ENCODE peak calls at places on chromosomes 4 and X, in four cellular contexts. G, S, N and O are unnamed samples. For H3K27me3, the result is how much of the 10 kb centered on the place peaks cover.

GRCh38 chr4:100988876-100989275 is 358.4 kb downstream of the PPP3CA start:
- DNase-seq in G (no peak), S (no peak), N (no peak), O (no peak)

GRCh38 chr4:56958111-56958517 is 19.3 kb downstream of the NOA1 start:
- DNase-seq in G (no peak), S (peak), N (no peak), O (peak)

GRCh38 chr4:78618426-78618825 is 66.9 kb downstream of the ANXA3 start:
- DNase-seq in S (no peak), G (no peak), N (no peak), O (no peak)

GRCh38 chr4:77800077-77800476 is 19.1 kb downstream of the CNOT6L start:
- DNase-seq in N (no peak), G (no peak), S (no peak), O (no peak)

GRCh38 chr4:7598939-7599790 is 164.4 kb upstream of the PSAPL1 start:
- DNase-seq in G (no peak), N (no peak), S (no peak), O (no peak)

GRCh38 chrX:153969904-153970397 is 1.7 kb downstream of the HCFC1 start:
- DNase-seq in N (peak), S (no peak), G (no peak), O (no peak)

GRCh38 chr4:77745792-77746191 is 73.4 kb downstream of the CNOT6L start:
- DNase-seq in G (no peak), N (no peak), S (no peak), O (no peak)

GRCh38 chr4:89765966-89766365 is 71.0 kb downstream of the SNCA start:
- DNase-seq in G (no peak), N (no peak), S (no peak), O (no peak)

GRCh38 chr4:85842540-85842939 is 367.6 kb downstream of the ARHGAP24 start:
- DNase-seq in N (no peak), G (no peak), S (peak), O (no peak)

GRCh38 chr4:123353656-123354055 is 42.9 kb upstream of the SPRY1 start:
- DNase-seq in S (no peak), G (no peak), N (no peak), O (no peak)

GRCh38 chr4:55312491-55313101 is 33.4 kb upstream of the SRD5A3 start:
- DNase-seq in G (peak), N (no peak), S (peak), O (no peak)

GRCh38 chrX:2401201-2401589 is 99.6 kb downstream of the DHRSX start:
- DNase-seq in N (no peak), G (no peak), S (no peak), O (no peak)

GRCh38 chr4:142846105-142846728 is at the start of gene INPP4B:
- DNase-seq in S (peak), G (peak), N (peak), O (peak)

GRCh38 chr4:4750187-4750586 is 109.3 kb upstream of the MSX1 start:
- DNase-seq in G (no peak), N (no peak), S (no peak), O (no peak)

GRCh38 chrX:24646745-24647182 is 383 bp downstream of the PCYT1B start:
- DNase-seq in G (no peak), N (no peak), S (no peak), O (no peak)

GRCh38 chr4:128159967-128160366 is 98.9 kb downstream of the LARP1B start:
- DNase-seq in N (no peak), S (no peak), G (no peak), O (no peak)

GRCh38 chr4:40086421-40086820 is 29.8 kb downstream of the N4BP2 start:
- DNase-seq in S (no peak), G (no peak), N (no peak), O (no peak)

GRCh38 chr4:129140521-129140920 is 44.6 kb downstream of the C4orf33 start:
- DNase-seq in S (no peak), N (no peak), G (no peak), O (no peak)

GRCh38 chr4:83865417-83866150 is 329.7 kb downstream of the GPAT3 start:
- DNase-seq in S (no peak), N (no peak), G (peak), O (no peak)

GRCh38 chr4:184267673-184268573 is 50.2 kb upstream of the ENPP6 start:
- DNase-seq in S (peak), N (peak), G (peak), O (no peak)

GRCh38 chr4:95087657-95088455 is 330.1 kb downstream of the BMPR1B start:
- DNase-seq in G (no peak), N (no peak), S (no peak), O (no peak)

GRCh38 chr4:178086324-178086723 is 644.1 kb upstream of the AGA start:
- DNase-seq in N (no peak), G (peak), S (no peak), O (no peak)

GRCh38 chr4:147006229-147006628 is 60.6 kb upstream of the TTC29 start:
- DNase-seq in G (no peak), N (no peak), S (no peak), O (no peak)

GRCh38 chrX:24513416-24513815 is 48.3 kb downstream of the PDK3 start:
- DNase-seq in G (no peak), S (no peak), N (no peak), O (no peak)

GRCh38 chrX:48613502-48614160 is 16.3 kb downstream of the WDR13 start:
- DNase-seq in S (no peak), N (no peak), G (no peak), O (no peak)

GRCh38 chrX:12349201-12349600 is 210.9 kb downstream of the FRMPD4 start:
- DNase-seq in G (peak), N (no peak), S (no peak), O (no peak)

GRCh38 chrX:5242091-5242790 is 986.4 kb downstream of the NLGN4X start:
- DNase-seq in N (no peak), G (peak), S (no peak), O (no peak)

GRCh38 chrX:131060147-131060546 is 2.0 kb downstream of the ARHGAP36 start:
- DNase-seq in G (no peak), S (no peak), N (no peak), O (no peak)

GRCh38 chr4:65195666-65196065 is 474.6 kb downstream of the EPHA5 start:
- DNase-seq in G (no peak), S (no peak), N (no peak), O (no peak)

GRCh38 chr4:185868983-185869938 is 57.3 kb upstream of the SORBS2 start:
- DNase-seq in G (no peak), S (no peak), N (no peak), O (no peak)

GRCh38 chrX:123964155-123964554 is 2.6 kb downstream of the STAG2 start:
- DNase-seq in G (peak), S (no peak), N (no peak), O (no peak)

GRCh38 chr4:17613761-17614415 is 553 bp upstream of the MED28 start:
- DNase-seq in G (no peak), S (no peak), N (peak), O (no peak)

GRCh38 chrX:22950278-22951266 is 49.2 kb upstream of the DDX53 start:
- DNase-seq in N (no peak), S (peak), G (no peak), O (peak)

GRCh38 chr4:110633358-110634319 is 10.8 kb upstream of the PITX2 start:
- DNase-seq in N (no peak), G (peak), S (no peak), O (no peak)
- H3K27me3 ChIP-seq in N (half or more), G (under half), S (half or more), O (half or more)

DNA sequence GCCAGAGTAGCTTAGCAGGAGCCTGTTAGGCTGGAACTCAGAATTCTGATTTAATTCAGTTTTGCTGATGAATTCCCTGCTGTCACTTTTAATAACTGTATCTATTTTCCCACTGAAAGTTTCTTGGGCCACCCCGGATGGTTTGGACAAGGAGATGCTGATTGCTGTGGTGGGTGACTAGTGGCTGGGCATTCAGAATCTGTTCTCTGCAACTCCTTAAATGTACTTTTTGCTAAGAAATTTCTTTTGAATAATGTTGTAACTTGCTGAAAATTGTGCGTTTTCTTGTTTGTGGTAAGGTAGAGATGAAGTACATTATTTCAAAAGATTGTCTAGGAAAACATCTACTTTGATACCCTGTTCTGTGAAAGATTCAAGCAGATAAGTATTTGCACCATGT is 2.4 kb downstream of the TLL1 start:
- DNase-seq in S (no peak), G (no peak), N (no peak), O (no peak)
- H3K27me3 ChIP-seq in S (under half), G (under half), N (under half), O (under half)

GRCh38 chr4:19678763-19679162 is 572.9 kb upstream of the SLIT2 start:
- DNase-seq in N (no peak), G (no peak), S (no peak), O (no peak)
- H3K27me3 ChIP-seq in N (under half), G (under half), S (under half), O (under half)

DNA sequence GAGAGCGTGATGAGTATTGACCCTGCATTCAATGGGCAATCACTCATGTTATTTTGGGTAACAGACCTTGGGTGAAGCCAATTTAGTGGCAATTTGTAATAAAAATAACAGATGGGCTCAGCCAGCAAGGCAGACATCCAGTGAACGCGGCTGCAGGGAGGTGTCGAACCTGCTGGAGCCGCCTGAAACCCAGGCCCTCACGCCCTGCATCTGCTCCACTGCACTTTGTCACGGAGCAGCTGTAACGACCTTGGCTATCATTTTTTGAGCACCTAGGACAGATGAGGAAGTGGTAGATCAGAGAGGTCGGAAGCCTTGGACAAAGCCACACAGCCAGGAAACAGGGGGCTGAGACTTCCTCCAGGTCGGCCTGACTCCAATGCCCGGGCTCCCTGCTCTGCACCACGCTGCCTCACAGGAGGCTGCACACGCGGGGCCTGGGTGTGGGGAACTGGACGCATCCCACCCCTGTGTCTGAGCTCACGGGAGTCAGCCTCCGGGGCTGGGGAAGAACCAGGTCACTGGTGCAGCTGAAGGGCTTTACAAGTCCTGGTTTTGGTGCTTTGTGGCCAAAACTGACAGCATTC is 19.4 kb downstream of the HMX1 start:
- DNase-seq in G (no peak), N (peak), S (no peak), O (no peak)
- H3K27me3 ChIP-seq in G (under half), N (half or more), S (under half), O (half or more)